ENCODE peak calls at places on chromosomes 7 and 10, in ten cellular contexts. W is uterus, Z is colonic mucosa, V is body of pancreas, O is IMR-90, N is astrocyte, E is mesenchymal stem cell, Y is cardiac muscle cell, C is A549, I is upper lobe of right lung. P is an unnamed sample.

GRCh38 chr10:79053081-79053434 is 15.7 kb upstream of the ZMIZ1 start:
- DNase-seq in W (peak), Z (peak), V (no peak), O (no peak), N (no peak), E (no peak), Y (no peak), C (no peak), I (no peak), P (no peak)

GRCh38 chr10:88534072-88534665 is 48.9 kb downstream of the RNLS start:
- DNase-seq in W (no peak), Z (no peak), V (no peak), O (no peak), N (no peak), E (no peak), Y (no peak), C (no peak), I (no peak), P (no peak)

GRCh38 chr10:56346845-56347415 is 14.1 kb downstream of the ZWINT start:
- DNase-seq in W (no peak), Z (no peak), V (no peak), O (peak), N (peak), E (peak), Y (no peak), C (no peak), I (no peak), P (no peak)

GRCh38 chr7:131076711-131077170 is 250.9 kb upstream of the MKLN1 start:
- DNase-seq in W (no peak), Z (no peak), V (no peak), O (peak), N (peak), E (no peak), Y (peak), C (no peak), I (no peak), P (no peak)

GRCh38 chr10:120456626-120457430 is at the start of gene PLPP4:
- DNase-seq in W (no peak), Z (no peak), V (peak), O (no peak), N (peak), E (peak), Y (peak), C (no peak), I (peak), P (peak)

GRCh38 chr10:17713133-17713532 is 38.9 kb upstream of the TMEM236 start:
- DNase-seq in W (no peak), Z (no peak), V (no peak), O (no peak), N (no peak), E (no peak), Y (no peak), C (no peak), I (no peak), P (no peak)

GRCh38 chr10:24901686-24902399 is 50.6 kb downstream of the PRTFDC1 start:
- DNase-seq in W (peak), Z (peak), V (peak), O (peak), N (peak), E (peak), Y (peak), C (peak), I (no peak), P (peak)

GRCh38 chr10:7192831-7193348 is 217.9 kb downstream of the SFMBT2 start:
- DNase-seq in W (no peak), Z (no peak), V (no peak), O (no peak), N (no peak), E (no peak), Y (no peak), C (no peak), I (no peak), P (no peak)

GRCh38 chr10:34194259-34194658 is 620.8 kb downstream of the PARD3 start:
- DNase-seq in W (no peak), Z (no peak), V (no peak), O (peak), N (peak), E (peak), Y (peak), C (no peak), I (no peak), P (no peak)
- H3K27ac ChIP-seq in W (no peak), Z (no peak), V (no peak), O (peak), N (no peak), E (no peak), Y (no peak), C (no peak), I (no peak), P (no peak)

DNA sequence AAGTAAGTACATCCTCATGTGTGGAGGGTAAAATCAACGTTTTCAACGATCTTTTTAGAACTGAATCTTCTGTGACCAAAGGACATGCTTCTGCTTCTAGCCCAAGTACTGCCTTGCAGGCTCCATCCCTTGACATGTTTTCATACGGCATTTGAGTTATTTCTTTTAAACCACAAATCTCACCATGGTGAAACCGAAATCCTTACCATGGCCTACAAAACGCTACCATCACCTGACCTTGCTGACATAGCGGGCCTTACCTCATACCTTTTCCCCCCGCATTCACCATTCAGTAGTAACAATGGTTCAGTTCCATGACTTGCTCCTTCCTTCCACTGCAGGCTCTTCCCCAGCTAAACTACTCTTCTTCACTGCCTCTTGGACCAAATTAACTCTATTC is 3.5 kb downstream of the RNF216 start:
- DNase-seq in W (no peak), Z (no peak), V (no peak), O (no peak), N (no peak), E (no peak), Y (no peak), C (no peak), I (no peak), P (no peak)
- H3K4me3 ChIP-seq in W (no peak), Z (no peak), V (no peak), O (no peak), N (no peak), E (no peak), Y (no peak), C (no peak), I (no peak), P (no peak)

DNA sequence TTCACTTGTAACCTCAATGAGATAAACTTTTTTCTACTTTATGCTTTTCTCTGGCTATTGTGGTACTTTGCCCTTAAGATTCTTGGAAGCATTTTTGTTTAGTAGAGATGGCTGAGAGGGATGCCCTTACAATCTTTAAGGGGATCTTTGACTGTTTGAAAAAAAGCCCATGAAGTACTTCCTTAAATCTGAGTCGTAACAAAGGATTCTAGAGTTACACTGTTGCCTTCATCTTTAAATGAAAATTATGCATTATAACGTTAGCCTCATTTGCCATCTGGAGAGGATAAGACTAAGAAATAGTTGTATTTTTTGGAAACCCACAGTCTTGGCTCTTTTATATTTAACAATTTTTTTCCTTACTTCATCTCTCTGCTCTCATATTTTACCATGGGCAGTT is 37.8 kb upstream of the FZD1 start:
- DNase-seq in W (no peak), Z (no peak), V (no peak), O (peak), N (no peak), E (no peak), Y (no peak), C (no peak), I (no peak), P (no peak)
- H3K27ac ChIP-seq in W (no peak), Z (no peak), V (no peak), O (no peak), N (no peak), E (no peak), Y (no peak), C (no peak), I (no peak), P (no peak)

GRCh38 chr7:39460486-39460885 is 105.7 kb upstream of the YAE1 start:
- DNase-seq in W (no peak), Z (no peak), V (no peak), O (no peak), N (no peak), E (no peak), Y (no peak), C (no peak), I (no peak), P (no peak)

GRCh38 chr7:39459606-39460090 is 106.6 kb upstream of the YAE1 start:
- DNase-seq in W (no peak), Z (no peak), V (no peak), O (no peak), N (no peak), E (no peak), Y (no peak), C (no peak), I (no peak), P (no peak)

GRCh38 chr7:39453743-39454355 is 112.4 kb upstream of the YAE1 start:
- DNase-seq in W (no peak), Z (peak), V (peak), O (peak), N (peak), E (peak), Y (peak), C (peak), I (no peak), P (no peak)

GRCh38 chr7:39461263-39461662 is 104.9 kb upstream of the YAE1 start:
- DNase-seq in W (no peak), Z (no peak), V (no peak), O (no peak), N (no peak), E (peak), Y (peak), C (no peak), I (no peak), P (no peak)

GRCh38 chr7:39458346-39458745 is 107.9 kb upstream of the YAE1 start:
- DNase-seq in W (no peak), Z (peak), V (no peak), O (no peak), N (no peak), E (no peak), Y (no peak), C (no peak), I (no peak), P (no peak)
- H3K4me3 ChIP-seq in W (no peak), Z (peak), V (no peak), O (no peak), N (no peak), E (no peak), Y (no peak), C (peak), I (peak), P (peak)

GRCh38 chr10:86899128-86899527 is 58.3 kb downstream of the MMRN2 start:
- DNase-seq in W (no peak), Z (no peak), V (no peak), O (no peak), N (no peak), E (no peak), Y (no peak), C (no peak), I (no peak), P (no peak)
- H3K27ac ChIP-seq in W (peak), Z (no peak), V (no peak), O (no peak), N (no peak), E (no peak), Y (peak), C (no peak), I (no peak), P (no peak)

GRCh38 chr7:98283887-98284222 is 2.4 kb downstream of the BRI3 start:
- DNase-seq in W (no peak), Z (no peak), V (no peak), O (no peak), N (no peak), E (no peak), Y (no peak), C (no peak), I (peak), P (peak)

GRCh38 chr7:98286093-98286525 is 4.6 kb downstream of the BRI3 start:
- DNase-seq in W (peak), Z (peak), V (peak), O (peak), N (peak), E (peak), Y (peak), C (peak), I (peak), P (peak)

GRCh38 chr7:98283127-98283886 is 1.8 kb downstream of the BRI3 start:
- DNase-seq in W (peak), Z (peak), V (no peak), O (peak), N (peak), E (peak), Y (peak), C (no peak), I (peak), P (peak)

GRCh38 chr7:98285132-98286092 is 3.9 kb downstream of the BRI3 start:
- DNase-seq in W (no peak), Z (no peak), V (no peak), O (no peak), N (no peak), E (no peak), Y (no peak), C (no peak), I (no peak), P (no peak)

GRCh38 chr7:98284335-98285036 is 3.0 kb downstream of the BRI3 start:
- DNase-seq in W (peak), Z (peak), V (peak), O (peak), N (peak), E (peak), Y (peak), C (peak), I (peak), P (peak)
- H3K4me3 ChIP-seq in W (peak), Z (peak), V (no peak), O (peak), N (peak), E (peak), Y (no peak), C (peak), I (peak), P (peak)

DNA sequence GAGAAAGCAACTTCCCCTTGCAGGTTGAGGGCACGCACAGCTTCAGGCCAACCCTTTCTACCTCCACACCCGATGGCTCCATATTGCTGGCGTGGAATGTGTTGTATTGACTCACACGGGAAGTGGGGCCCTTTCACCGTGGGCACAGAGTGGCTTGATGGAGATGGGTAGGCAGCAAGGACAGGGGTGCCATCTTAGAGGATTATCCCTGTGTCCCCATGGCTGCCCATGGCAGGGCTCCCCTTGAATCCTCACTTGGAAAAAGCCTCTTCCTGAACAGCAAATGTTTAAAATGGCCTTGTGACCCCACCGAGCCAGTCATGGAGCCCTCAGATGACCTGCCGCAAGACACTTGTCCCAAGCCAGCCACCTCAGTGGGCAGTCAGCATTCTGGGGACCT is 31.2 kb downstream of the CXCL12 start:
- DNase-seq in W (no peak), Z (no peak), V (no peak), O (no peak), N (no peak), E (no peak), Y (no peak), C (no peak), I (peak), P (no peak)
- H3K27ac ChIP-seq in W (no peak), Z (no peak), V (peak), O (no peak), N (no peak), E (no peak), Y (no peak), C (no peak), I (no peak), P (no peak)

GRCh38 chr10:130013938-130014733 is 50.1 kb upstream of the EBF3 start:
- DNase-seq in W (no peak), Z (no peak), V (no peak), O (no peak), N (no peak), E (no peak), Y (no peak), C (no peak), I (no peak), P (no peak)

GRCh38 chr10:130014734-130015695 is 50.9 kb upstream of the EBF3 start:
- DNase-seq in W (no peak), Z (no peak), V (no peak), O (no peak), N (no peak), E (no peak), Y (no peak), C (no peak), I (no peak), P (no peak)

GRCh38 chr10:130012129-130012528 is 48.1 kb upstream of the EBF3 start:
- DNase-seq in W (no peak), Z (no peak), V (no peak), O (no peak), N (no peak), E (no peak), Y (no peak), C (no peak), I (no peak), P (no peak)

GRCh38 chr10:130016095-130016494 is 52.0 kb upstream of the EBF3 start:
- DNase-seq in W (no peak), Z (no peak), V (no peak), O (no peak), N (no peak), E (no peak), Y (no peak), C (no peak), I (no peak), P (no peak)

DNA sequence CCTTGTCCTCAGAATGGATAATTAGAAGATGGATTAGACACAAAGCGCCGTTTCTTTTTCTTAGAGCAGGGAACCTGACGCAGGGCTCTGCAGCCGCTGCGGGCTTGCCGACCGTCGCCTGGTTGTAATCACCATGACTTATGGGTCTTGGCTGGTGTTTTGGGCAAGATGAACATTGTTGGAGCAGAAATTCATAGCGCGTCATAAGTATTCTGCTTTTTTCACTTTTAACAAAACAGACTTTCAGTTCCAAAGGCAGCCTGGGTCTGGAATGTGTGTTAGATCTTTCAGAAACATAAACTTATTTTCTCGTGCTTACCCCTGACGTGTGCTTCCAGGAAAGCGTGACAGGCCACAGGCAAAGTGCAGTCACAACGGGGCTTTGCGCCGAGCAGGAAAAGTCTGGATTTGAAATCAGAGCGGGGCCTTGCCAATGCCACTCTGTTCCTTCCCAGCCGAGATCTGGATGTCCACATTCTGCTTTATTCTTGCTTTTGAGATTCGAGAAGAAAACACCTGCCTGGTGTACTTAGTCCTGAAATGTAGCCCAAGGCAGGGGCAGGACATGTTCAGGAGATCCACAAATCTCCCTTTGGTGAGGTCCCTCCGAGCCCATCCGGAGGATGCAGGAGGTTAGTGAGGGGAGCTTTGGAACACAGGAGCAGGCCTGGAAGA is 49.3 kb upstream of the EBF3 start:
- DNase-seq in W (no peak), Z (no peak), V (no peak), O (no peak), N (no peak), E (no peak), Y (no peak), C (no peak), I (no peak), P (no peak)
- H3K4me3 ChIP-seq in W (no peak), Z (no peak), V (no peak), O (no peak), N (no peak), E (no peak), Y (no peak), C (no peak), I (no peak), P (no peak)

GRCh38 chr7:44655341-44655740 is 48.9 kb downstream of the OGDH start:
- DNase-seq in W (no peak), Z (no peak), V (no peak), O (no peak), N (no peak), E (no peak), Y (no peak), C (no peak), I (no peak), P (no peak)
- H3K27ac ChIP-seq in W (no peak), Z (no peak), V (no peak), O (no peak), N (no peak), E (no peak), Y (no peak), C (no peak), I (no peak), P (peak)

P was measured in right cardiac atrium.